ENCODE peak calls at places on chromosome 20, in seven cellular contexts. R, V, I, S, Z, D and Y are unnamed samples. For H3K9me3, the result is how much of the 10 kb centered on the place peaks cover.

GRCh38 chr20:25020901-25021301 is 28.4 kb upstream of the APMAP start:
- DNase-seq in R (no peak), V (no peak), I (no peak), S (no peak), Z (peak), D (peak), Y (no peak)

GRCh38 chr20:11783102-11783861 is 134.4 kb upstream of the BTBD3 start:
- DNase-seq in R (no peak), V (no peak), I (no peak), S (no peak), Z (no peak), D (no peak), Y (no peak)

GRCh38 chr20:3045042-3045815 is 623 bp upstream of the MRPS26 start:
- DNase-seq in R (no peak), V (no peak), I (no peak), S (no peak), Z (peak), D (no peak), Y (peak)

GRCh38 chr20:2108987-2109386 is 7.4 kb downstream of the STK35 start:
- DNase-seq in R (peak), V (no peak), I (peak), S (no peak), Z (no peak), D (no peak), Y (no peak)

GRCh38 chr20:1486566-1486965 is 4.7 kb downstream of the SIRPB2 start:
- DNase-seq in R (no peak), V (no peak), I (no peak), S (no peak), Z (no peak), D (no peak), Y (no peak)

GRCh38 chr20:45911486-45912343 is at the start of gene PLTP:
- DNase-seq in R (no peak), V (no peak), I (no peak), S (peak), Z (peak), D (peak), Y (no peak)

GRCh38 chr20:44222969-44223368 is 12.4 kb upstream of the OSER1 start:
- DNase-seq in R (peak), V (no peak), I (no peak), S (no peak), Z (no peak), D (no peak), Y (no peak)

GRCh38 chr20:37564388-37565133 is 36.9 kb upstream of the BLCAP start:
- DNase-seq in R (no peak), V (no peak), I (no peak), S (peak), Z (no peak), D (peak), Y (peak)

GRCh38 chr20:373171-373890 is 7.2 kb upstream of the TRIB3 start:
- DNase-seq in R (peak), V (no peak), I (no peak), S (peak), Z (no peak), D (peak), Y (no peak)

GRCh38 chr20:50146732-50147662 is 6.5 kb downstream of the PEDS1 start:
- DNase-seq in R (no peak), V (no peak), I (no peak), S (peak), Z (no peak), D (peak), Y (no peak)

GRCh38 chr20:46681032-46681854 is 8.0 kb downstream of the TP53RK start:
- DNase-seq in R (no peak), V (no peak), I (peak), S (no peak), Z (no peak), D (no peak), Y (no peak)

GRCh38 chr20:2867081-2867860 is 6.0 kb upstream of the PTPRA start:
- DNase-seq in R (no peak), V (no peak), I (no peak), S (no peak), Z (no peak), D (no peak), Y (no peak)

GRCh38 chr20:43017241-43018030 is 172.3 kb downstream of the PTPRT start:
- DNase-seq in R (no peak), V (no peak), I (no peak), S (peak), Z (no peak), D (no peak), Y (peak)

GRCh38 chr20:6468751-6469150 is 298.7 kb upstream of the BMP2 start:
- DNase-seq in R (no peak), V (no peak), I (no peak), S (no peak), Z (no peak), D (no peak), Y (no peak)

GRCh38 chr20:54355631-54356280 is 119.6 kb upstream of the DOK5 start:
- DNase-seq in R (no peak), V (no peak), I (no peak), S (no peak), Z (no peak), D (no peak), Y (no peak)

GRCh38 chr20:44936510-44936909 is 23.7 kb downstream of the TOMM34 start:
- DNase-seq in R (no peak), V (no peak), I (no peak), S (peak), Z (no peak), D (no peak), Y (no peak)

GRCh38 chr20:1757072-1757471 is 99.5 kb upstream of the SIRPG start:
- DNase-seq in R (no peak), V (no peak), I (no peak), S (no peak), Z (no peak), D (no peak), Y (no peak)

GRCh38 chr20:24657211-24657610 is 187.8 kb downstream of the SYNDIG1 start:
- DNase-seq in R (no peak), V (no peak), I (no peak), S (no peak), Z (no peak), D (no peak), Y (no peak)

GRCh38 chr20:60170116-60170515 is 211.9 kb downstream of the CDH26 start:
- DNase-seq in R (no peak), V (no peak), I (no peak), S (no peak), Z (no peak), D (no peak), Y (no peak)

GRCh38 chr20:46939031-46939430 is 44.4 kb downstream of the EYA2 start:
- DNase-seq in R (peak), V (no peak), I (no peak), S (no peak), Z (no peak), D (no peak), Y (no peak)

GRCh38 chr20:61359254-61359653 is 107.2 kb downstream of the CDH4 start:
- DNase-seq in R (no peak), V (no peak), I (no peak), S (no peak), Z (no peak), D (no peak), Y (no peak)

GRCh38 chr20:1568166-1568490 is 10.6 kb upstream of the SIRPD start:
- DNase-seq in R (no peak), V (no peak), I (no peak), S (no peak), Z (no peak), D (no peak), Y (no peak)

GRCh38 chr20:40962733-40963504 is 65.7 kb upstream of the TOP1 start:
- DNase-seq in R (peak), V (peak), I (peak), S (no peak), Z (peak), D (peak), Y (peak)
- TF ChIP-seq POLR2AphosphoS5 in R (no peak), V (no peak), I (no peak), S (no peak), Z (no peak), D (no peak), Y (no peak)

GRCh38 chr20:8646026-8646425 is 422.9 kb upstream of the PLCB4 start:
- DNase-seq in R (no peak), V (no peak), I (no peak), S (no peak), Z (no peak), D (no peak), Y (no peak)

GRCh38 chr20:8639112-8639778 is 429.6 kb upstream of the PLCB4 start:
- DNase-seq in R (no peak), V (no peak), I (no peak), S (no peak), Z (no peak), D (no peak), Y (no peak)

GRCh38 chr20:8640461-8640860 is 428.4 kb upstream of the PLCB4 start:
- DNase-seq in R (no peak), V (no peak), I (no peak), S (no peak), Z (no peak), D (no peak), Y (no peak)

GRCh38 chr20:8646716-8647115 is 422.2 kb upstream of the PLCB4 start:
- DNase-seq in R (no peak), V (no peak), I (no peak), S (no peak), Z (no peak), D (no peak), Y (no peak)

GRCh38 chr20:8642247-8642646 is 426.6 kb upstream of the PLCB4 start:
- DNase-seq in R (no peak), V (no peak), I (no peak), S (no peak), Z (no peak), D (no peak), Y (no peak)
- H3K4me3 ChIP-seq in R (no peak), V (no peak), I (no peak), S (no peak), Z (no peak), D (no peak), Y (no peak)

GRCh38 chr20:29874476-29875202 is 1382.8 kb upstream of the DEFB115 start:
- DNase-seq in R (no peak), V (no peak), I (no peak), S (peak), Z (peak), D (no peak), Y (peak)
- H3K9me3 ChIP-seq in R (under half), V (half or more), I (under half), S (under half), Z (under half), D (half or more), Y (under half)

DNA sequence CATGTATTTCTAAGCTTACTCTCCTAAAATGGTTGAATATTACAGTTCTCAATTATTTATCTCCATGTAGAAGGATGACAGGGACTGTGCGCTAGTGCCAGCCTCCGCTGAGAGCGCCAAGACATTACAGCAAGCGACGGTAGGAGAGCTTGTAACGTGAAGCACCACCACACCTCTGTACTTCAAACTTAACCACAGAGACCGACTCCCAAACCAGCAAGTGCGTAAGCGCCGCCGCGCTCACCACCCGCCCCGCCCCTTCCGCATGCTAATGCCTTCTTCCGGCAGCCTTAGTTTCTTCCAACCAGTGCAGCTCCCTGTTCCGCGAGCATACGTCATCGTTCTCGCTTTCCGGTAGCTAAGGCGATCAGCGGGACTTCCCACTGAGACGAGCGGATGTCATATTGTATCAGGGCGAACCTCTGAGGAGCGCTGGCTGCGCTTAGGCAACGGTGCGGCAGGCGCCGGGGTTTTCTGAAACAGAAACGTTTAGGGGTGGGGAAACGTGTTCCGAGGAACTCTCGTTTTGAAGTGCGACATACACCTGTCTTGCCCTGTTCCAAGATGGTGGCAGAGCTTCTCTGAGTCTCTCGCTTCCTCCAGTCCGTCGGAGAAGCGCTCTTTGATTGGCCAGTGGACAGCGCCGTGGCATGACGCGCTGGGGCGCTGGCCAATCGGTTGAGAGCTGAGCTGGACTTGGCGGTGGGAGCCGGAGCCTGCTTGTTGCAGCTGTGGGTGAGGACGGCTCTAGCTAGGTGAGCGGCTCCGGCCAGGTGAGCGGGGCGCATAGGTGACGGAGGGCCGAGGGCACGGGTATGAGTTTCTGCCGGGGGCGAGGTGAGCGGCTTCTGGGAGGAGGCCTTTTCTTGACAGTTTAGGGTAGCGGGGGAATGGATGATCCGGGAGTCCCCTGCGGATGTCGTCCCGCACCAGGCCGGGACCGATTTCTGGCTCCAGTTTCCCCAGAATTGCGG is at the start of gene SEC23B:
- DNase-seq in R (peak), V (peak), I (peak), S (peak), Z (peak), D (peak), Y (peak)
- TF ChIP-seq POLR2AphosphoS5 in R (peak), V (peak), I (peak), S (peak), Z (peak), D (peak), Y (peak)

GRCh38 chr20:62635852-62636251 is 6.5 kb upstream of the SLCO4A1 start:
- DNase-seq in R (no peak), V (no peak), I (no peak), S (peak), Z (no peak), D (no peak), Y (no peak)

GRCh38 chr20:62637521-62638054 is 4.7 kb upstream of the SLCO4A1 start:
- DNase-seq in R (no peak), V (no peak), I (no peak), S (peak), Z (no peak), D (no peak), Y (no peak)

GRCh38 chr20:62637110-62637509 is 5.2 kb upstream of the SLCO4A1 start:
- DNase-seq in R (no peak), V (no peak), I (no peak), S (no peak), Z (no peak), D (no peak), Y (no peak)

GRCh38 chr20:62635232-62635631 is 7.1 kb upstream of the SLCO4A1 start:
- DNase-seq in R (no peak), V (no peak), I (no peak), S (peak), Z (no peak), D (no peak), Y (no peak)

DNA sequence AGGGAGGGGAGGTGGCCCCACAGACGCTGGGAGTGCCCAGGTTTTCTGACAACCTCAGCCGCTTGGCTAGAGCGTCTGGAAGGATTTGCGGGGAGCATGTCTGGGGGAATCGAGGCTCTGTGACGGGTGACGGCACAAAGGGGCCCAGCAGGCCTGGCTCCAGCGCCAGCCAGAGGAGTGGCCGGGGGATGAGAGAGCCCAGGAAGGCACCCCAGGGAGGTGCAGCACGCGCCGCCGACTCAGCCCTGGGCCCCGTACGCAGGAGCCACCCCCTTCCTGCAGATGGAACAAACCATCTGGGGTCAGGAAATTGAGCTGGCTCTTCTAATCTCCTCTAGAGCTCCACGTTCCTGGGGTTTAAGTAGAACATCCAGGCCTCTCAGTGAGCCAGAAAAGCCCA is 5.9 kb upstream of the SLCO4A1 start:
- DNase-seq in R (no peak), V (no peak), I (no peak), S (peak), Z (no peak), D (no peak), Y (no peak)
- H3K4me3 ChIP-seq in R (no peak), V (no peak), I (no peak), S (no peak), Z (no peak), D (no peak), Y (no peak)